ENCODE peak calls at places on chromosomes 12 and 14, in seven cellular contexts. One of them, this sample, is unnamed.
A peak's percentile ranks its signal among the peaks of the same experiment; 100 is the strongest.

GRCh38 chr12:124391340-124392261 is 96.7 kb downstream of the RFLNA start:
- DNase-seq in GM23248: peak; percentile 86
- DNase-seq in neural crest cell: no peak
- DNase-seq in NCI-H446: no peak
- DNase-seq in breast epithelium: no peak
- DNase-seq in activated naive CD8-positive, alpha-beta T cell treated with anti-CD3 and anti-CD28 coated beads, Interleukin-2, amount 50 U/mL, for 24 hours: peak; percentile 64
- DNase-seq in A549: peak; percentile 64
- DNase-seq in this sample: no peak

GRCh38 chr14:105173901-105174894 is 5.6 kb upstream of the JAG2 start:
- DNase-seq in GM23248: no peak
- DNase-seq in neural crest cell: no peak
- DNase-seq in NCI-H446: no peak
- DNase-seq in breast epithelium: no peak
- DNase-seq in activated naive CD8-positive, alpha-beta T cell treated with anti-CD3 and anti-CD28 coated beads, Interleukin-2, amount 50 U/mL, for 24 hours: peak; percentile 54
- DNase-seq in A549: no peak
- DNase-seq in this sample: no peak

GRCh38 chr12:47067176-47067575 is 12.2 kb upstream of the PCED1B start:
- DNase-seq in GM23248: no peak
- DNase-seq in neural crest cell: no peak
- DNase-seq in NCI-H446: no peak
- DNase-seq in breast epithelium: no peak
- DNase-seq in activated naive CD8-positive, alpha-beta T cell treated with anti-CD3 and anti-CD28 coated beads, Interleukin-2, amount 50 U/mL, for 24 hours: peak; percentile 11
- DNase-seq in A549: no peak
- DNase-seq in this sample: no peak

GRCh38 chr12:93081810-93082165 is 152.7 kb upstream of the EEA1 start:
- DNase-seq in GM23248: no peak
- DNase-seq in neural crest cell: no peak
- DNase-seq in NCI-H446: no peak
- DNase-seq in breast epithelium: no peak
- DNase-seq in activated naive CD8-positive, alpha-beta T cell treated with anti-CD3 and anti-CD28 coated beads, Interleukin-2, amount 50 U/mL, for 24 hours: no peak
- DNase-seq in A549: no peak
- DNase-seq in this sample: no peak

GRCh38 chr14:106842687-106843086 is 1316.3 kb downstream of the TMEM121 start:
- DNase-seq in GM23248: no peak
- DNase-seq in neural crest cell: no peak
- DNase-seq in NCI-H446: no peak
- DNase-seq in breast epithelium: no peak
- DNase-seq in activated naive CD8-positive, alpha-beta T cell treated with anti-CD3 and anti-CD28 coated beads, Interleukin-2, amount 50 U/mL, for 24 hours: peak; percentile 6
- DNase-seq in A549: peak; percentile 56
- DNase-seq in this sample: no peak

GRCh38 chr14:68482018-68482417 is 310.8 kb downstream of the ZFP36L1 start:
- DNase-seq in GM23248: no peak
- DNase-seq in neural crest cell: no peak
- DNase-seq in NCI-H446: no peak
- DNase-seq in breast epithelium: no peak
- DNase-seq in activated naive CD8-positive, alpha-beta T cell treated with anti-CD3 and anti-CD28 coated beads, Interleukin-2, amount 50 U/mL, for 24 hours: no peak
- DNase-seq in A549: no peak
- DNase-seq in this sample: no peak

GRCh38 chr12:68175566-68176033 is 16.1 kb upstream of the IFNG start:
- DNase-seq in GM23248: no peak
- DNase-seq in neural crest cell: no peak
- DNase-seq in NCI-H446: no peak
- DNase-seq in breast epithelium: no peak
- DNase-seq in activated naive CD8-positive, alpha-beta T cell treated with anti-CD3 and anti-CD28 coated beads, Interleukin-2, amount 50 U/mL, for 24 hours: peak; percentile 69
- DNase-seq in A549: no peak
- DNase-seq in this sample: peak; percentile 5

GRCh38 chr12:26936559-26937442 is 980 bp downstream of the INTS13 start:
- DNase-seq in GM23248: peak; percentile 43
- DNase-seq in neural crest cell: no peak
- DNase-seq in NCI-H446: no peak
- DNase-seq in breast epithelium: no peak
- DNase-seq in activated naive CD8-positive, alpha-beta T cell treated with anti-CD3 and anti-CD28 coated beads, Interleukin-2, amount 50 U/mL, for 24 hours: no peak
- DNase-seq in A549: no peak
- DNase-seq in this sample: no peak

GRCh38 chr14:77947372-77947771 is 147.5 kb downstream of the ADCK1 start:
- DNase-seq in GM23248: no peak
- DNase-seq in neural crest cell: no peak
- DNase-seq in NCI-H446: no peak
- DNase-seq in breast epithelium: no peak
- DNase-seq in activated naive CD8-positive, alpha-beta T cell treated with anti-CD3 and anti-CD28 coated beads, Interleukin-2, amount 50 U/mL, for 24 hours: no peak
- DNase-seq in A549: no peak
- DNase-seq in this sample: no peak

GRCh38 chr12:6452245-6452731 is 446 bp downstream of the TAPBPL start:
- DNase-seq in GM23248: peak; percentile 37
- DNase-seq in neural crest cell: no peak
- DNase-seq in NCI-H446: no peak
- DNase-seq in breast epithelium: no peak
- DNase-seq in activated naive CD8-positive, alpha-beta T cell treated with anti-CD3 and anti-CD28 coated beads, Interleukin-2, amount 50 U/mL, for 24 hours: peak; percentile 47
- DNase-seq in A549: no peak
- DNase-seq in this sample: no peak

GRCh38 chr12:108838194-108839010 is 19.0 kb downstream of the SSH1 start:
- DNase-seq in GM23248: peak; percentile 100
- DNase-seq in neural crest cell: no peak
- DNase-seq in NCI-H446: peak; percentile 61
- DNase-seq in breast epithelium: peak; percentile 67
- DNase-seq in activated naive CD8-positive, alpha-beta T cell treated with anti-CD3 and anti-CD28 coated beads, Interleukin-2, amount 50 U/mL, for 24 hours: peak; percentile 81
- DNase-seq in A549: peak; percentile 99
- DNase-seq in this sample: peak; percentile 84

GRCh38 chr12:97541366-97541765 is 78.8 kb downstream of the RMST start:
- DNase-seq in GM23248: no peak
- DNase-seq in neural crest cell: no peak
- DNase-seq in NCI-H446: no peak
- DNase-seq in breast epithelium: no peak
- DNase-seq in activated naive CD8-positive, alpha-beta T cell treated with anti-CD3 and anti-CD28 coated beads, Interleukin-2, amount 50 U/mL, for 24 hours: no peak
- DNase-seq in A549: no peak
- DNase-seq in this sample: no peak

GRCh38 chr14:49852351-49853157 is at the start of gene NEMF:
- DNase-seq in GM23248: peak; percentile 91
- DNase-seq in neural crest cell: peak; percentile 98
- DNase-seq in NCI-H446: peak; percentile 93
- DNase-seq in breast epithelium: peak; percentile 86
- DNase-seq in activated naive CD8-positive, alpha-beta T cell treated with anti-CD3 and anti-CD28 coated beads, Interleukin-2, amount 50 U/mL, for 24 hours: peak; percentile 85
- DNase-seq in A549: peak; percentile 92
- DNase-seq in this sample: peak; percentile 87

GRCh38 chr12:124663771-124664366 is 96.5 kb upstream of the NCOR2 start:
- DNase-seq in GM23248: no peak
- DNase-seq in neural crest cell: peak; percentile 56
- DNase-seq in NCI-H446: no peak
- DNase-seq in breast epithelium: no peak
- DNase-seq in activated naive CD8-positive, alpha-beta T cell treated with anti-CD3 and anti-CD28 coated beads, Interleukin-2, amount 50 U/mL, for 24 hours: no peak
- DNase-seq in A549: no peak
- DNase-seq in this sample: no peak

GRCh38 chr14:63535918-63536317 is 7.3 kb downstream of the PPP2R5E start:
- DNase-seq in GM23248: peak; percentile 35
- DNase-seq in neural crest cell: no peak
- DNase-seq in NCI-H446: no peak
- DNase-seq in breast epithelium: no peak
- DNase-seq in activated naive CD8-positive, alpha-beta T cell treated with anti-CD3 and anti-CD28 coated beads, Interleukin-2, amount 50 U/mL, for 24 hours: no peak
- DNase-seq in A549: no peak
- DNase-seq in this sample: no peak

GRCh38 chr12:70648191-70648590 is 11.0 kb upstream of the PTPRB start:
- DNase-seq in GM23248: peak; percentile 56
- DNase-seq in neural crest cell: no peak
- DNase-seq in NCI-H446: no peak
- DNase-seq in breast epithelium: no peak
- DNase-seq in activated naive CD8-positive, alpha-beta T cell treated with anti-CD3 and anti-CD28 coated beads, Interleukin-2, amount 50 U/mL, for 24 hours: no peak
- DNase-seq in A549: no peak
- DNase-seq in this sample: no peak

GRCh38 chr14:94769413-94770250 is at the start of gene GSC:
- DNase-seq in GM23248: peak; percentile 84
- DNase-seq in neural crest cell: peak; percentile 44
- DNase-seq in NCI-H446: no peak
- DNase-seq in breast epithelium: no peak
- DNase-seq in activated naive CD8-positive, alpha-beta T cell treated with anti-CD3 and anti-CD28 coated beads, Interleukin-2, amount 50 U/mL, for 24 hours: peak; percentile 36
- DNase-seq in A549: peak; percentile 57
- DNase-seq in this sample: peak; percentile 40